ENCODE peak calls at places on chromosomes 16 and 17, in four cellular contexts. One of them, this sample, is unnamed.

GRCh38 chr16:17899141-17899540 is 428.4 kb upstream of the XYLT1 start:
- DNase-seq in ACHN: no peak
- DNase-seq in renal cortical epithelial cell: no peak
- DNase-seq in activated T-helper 1 cell treated with anti-CD3 and anti-CD28 coated beads, Interleukin-2, amount 50 U/mL, for 16 hours: no peak
- DNase-seq in this sample: no peak

GRCh38 chr16:53768167-53768566 is 64.2 kb downstream of the FTO start:
- DNase-seq in ACHN: no peak
- DNase-seq in renal cortical epithelial cell: no peak
- DNase-seq in activated T-helper 1 cell treated with anti-CD3 and anti-CD28 coated beads, Interleukin-2, amount 50 U/mL, for 16 hours: no peak
- DNase-seq in this sample: no peak

GRCh38 chr16:85969159-85969558 is 70.2 kb downstream of the IRF8 start:
- DNase-seq in ACHN: no peak
- DNase-seq in renal cortical epithelial cell: peak; percentile 77
- DNase-seq in activated T-helper 1 cell treated with anti-CD3 and anti-CD28 coated beads, Interleukin-2, amount 50 U/mL, for 16 hours: no peak
- DNase-seq in this sample: no peak

GRCh38 chr16:86584726-86585721 is 6.7 kb downstream of the FOXL1 start:
- DNase-seq in ACHN: no peak
- DNase-seq in renal cortical epithelial cell: no peak
- DNase-seq in activated T-helper 1 cell treated with anti-CD3 and anti-CD28 coated beads, Interleukin-2, amount 50 U/mL, for 16 hours: no peak
- DNase-seq in this sample: peak; percentile 55

GRCh38 chr17:1013729-1014090 is 16.8 kb downstream of the TIMM22 start:
- DNase-seq in ACHN: no peak
- DNase-seq in renal cortical epithelial cell: no peak
- DNase-seq in activated T-helper 1 cell treated with anti-CD3 and anti-CD28 coated beads, Interleukin-2, amount 50 U/mL, for 16 hours: no peak
- DNase-seq in this sample: no peak

GRCh38 chr17:16459850-16460550 is 32.0 kb downstream of the LRRC75A start:
- DNase-seq in ACHN: no peak
- DNase-seq in renal cortical epithelial cell: no peak
- DNase-seq in activated T-helper 1 cell treated with anti-CD3 and anti-CD28 coated beads, Interleukin-2, amount 50 U/mL, for 16 hours: no peak
- DNase-seq in this sample: no peak

GRCh38 chr16:21159281-21159951 is 942 bp downstream of the LDAF1 start:
- DNase-seq in ACHN: peak; percentile 41
- DNase-seq in renal cortical epithelial cell: no peak
- DNase-seq in activated T-helper 1 cell treated with anti-CD3 and anti-CD28 coated beads, Interleukin-2, amount 50 U/mL, for 16 hours: no peak
- DNase-seq in this sample: peak; percentile 80

GRCh38 chr17:48026503-48027321 is 10.9 kb downstream of the COPZ2 start:
- DNase-seq in ACHN: peak; percentile 80
- DNase-seq in renal cortical epithelial cell: peak; percentile 78
- DNase-seq in activated T-helper 1 cell treated with anti-CD3 and anti-CD28 coated beads, Interleukin-2, amount 50 U/mL, for 16 hours: peak; percentile 41
- DNase-seq in this sample: peak; percentile 93

GRCh38 chr17:15436399-15437369 is 30.7 kb downstream of the CDRT4 start:
- DNase-seq in ACHN: peak; percentile 35
- DNase-seq in renal cortical epithelial cell: peak; percentile 11
- DNase-seq in activated T-helper 1 cell treated with anti-CD3 and anti-CD28 coated beads, Interleukin-2, amount 50 U/mL, for 16 hours: no peak
- DNase-seq in this sample: peak; percentile 7

GRCh38 chr17:66777689-66778225 is 57.2 kb upstream of the CACNG5 start:
- DNase-seq in ACHN: no peak
- DNase-seq in renal cortical epithelial cell: peak; percentile 40
- DNase-seq in activated T-helper 1 cell treated with anti-CD3 and anti-CD28 coated beads, Interleukin-2, amount 50 U/mL, for 16 hours: no peak
- DNase-seq in this sample: no peak

GRCh38 chr17:66636111-66636510 is 198.8 kb upstream of the CACNG5 start:
- DNase-seq in ACHN: no peak
- DNase-seq in renal cortical epithelial cell: peak; percentile 78
- DNase-seq in activated T-helper 1 cell treated with anti-CD3 and anti-CD28 coated beads, Interleukin-2, amount 50 U/mL, for 16 hours: no peak
- DNase-seq in this sample: no peak

GRCh38 chr17:45127583-45128300 is 4.6 kb downstream of the PLCD3 start:
- DNase-seq in ACHN: peak; percentile 76
- DNase-seq in renal cortical epithelial cell: peak; percentile 51
- DNase-seq in activated T-helper 1 cell treated with anti-CD3 and anti-CD28 coated beads, Interleukin-2, amount 50 U/mL, for 16 hours: no peak
- DNase-seq in this sample: peak; percentile 50

GRCh38 chr16:51129105-51129504 is 22.0 kb downstream of the SALL1 start:
- DNase-seq in ACHN: no peak
- DNase-seq in renal cortical epithelial cell: peak; percentile 79
- DNase-seq in activated T-helper 1 cell treated with anti-CD3 and anti-CD28 coated beads, Interleukin-2, amount 50 U/mL, for 16 hours: no peak
- DNase-seq in this sample: no peak

GRCh38 chr16:65120811-65121721 is 797 bp downstream of the CDH11 start:
- DNase-seq in ACHN: no peak
- DNase-seq in renal cortical epithelial cell: no peak
- DNase-seq in activated T-helper 1 cell treated with anti-CD3 and anti-CD28 coated beads, Interleukin-2, amount 50 U/mL, for 16 hours: no peak
- DNase-seq in this sample: no peak

GRCh38 chr17:16171613-16172012 is 43.7 kb downstream of the NCOR1 start:
- DNase-seq in ACHN: no peak
- DNase-seq in renal cortical epithelial cell: peak; percentile 19
- DNase-seq in activated T-helper 1 cell treated with anti-CD3 and anti-CD28 coated beads, Interleukin-2, amount 50 U/mL, for 16 hours: no peak
- DNase-seq in this sample: peak; percentile 23

GRCh38 chr17:14760719-14761425 is 460.0 kb downstream of the HS3ST3B1 start:
- DNase-seq in ACHN: no peak
- DNase-seq in renal cortical epithelial cell: no peak
- DNase-seq in activated T-helper 1 cell treated with anti-CD3 and anti-CD28 coated beads, Interleukin-2, amount 50 U/mL, for 16 hours: no peak
- DNase-seq in this sample: no peak

GRCh38 chr17:37147301-37147812 is 198.6 kb downstream of the AATF start:
- DNase-seq in ACHN: no peak
- DNase-seq in renal cortical epithelial cell: peak; percentile 50
- DNase-seq in activated T-helper 1 cell treated with anti-CD3 and anti-CD28 coated beads, Interleukin-2, amount 50 U/mL, for 16 hours: no peak
- DNase-seq in this sample: peak; percentile 32

GRCh38 chr17:1649844-1650409 is at the start of gene RILP:
- DNase-seq in ACHN: peak; percentile 73
- DNase-seq in renal cortical epithelial cell: peak; percentile 60
- DNase-seq in activated T-helper 1 cell treated with anti-CD3 and anti-CD28 coated beads, Interleukin-2, amount 50 U/mL, for 16 hours: no peak
- DNase-seq in this sample: peak; percentile 63

GRCh38 chr16:31183432-31184428 is 3.8 kb downstream of the FUS start:
- DNase-seq in ACHN: no peak
- DNase-seq in renal cortical epithelial cell: no peak
- DNase-seq in activated T-helper 1 cell treated with anti-CD3 and anti-CD28 coated beads, Interleukin-2, amount 50 U/mL, for 16 hours: no peak
- DNase-seq in this sample: no peak

GRCh38 chr17:27929990-27930389 is 36.8 kb upstream of the LYRM9 start:
- DNase-seq in ACHN: no peak
- DNase-seq in renal cortical epithelial cell: no peak
- DNase-seq in activated T-helper 1 cell treated with anti-CD3 and anti-CD28 coated beads, Interleukin-2, amount 50 U/mL, for 16 hours: no peak
- DNase-seq in this sample: no peak

GRCh38 chr16:89633064-89633631 is 19.7 kb downstream of the DPEP1 start:
- DNase-seq in ACHN: peak; percentile 99
- DNase-seq in renal cortical epithelial cell: peak; percentile 80
- DNase-seq in activated T-helper 1 cell treated with anti-CD3 and anti-CD28 coated beads, Interleukin-2, amount 50 U/mL, for 16 hours: no peak
- DNase-seq in this sample: peak; percentile 46

GRCh38 chr17:77493901-77494663 is 353.3 kb downstream of the SEC14L1 start:
- DNase-seq in ACHN: no peak
- DNase-seq in renal cortical epithelial cell: no peak
- DNase-seq in activated T-helper 1 cell treated with anti-CD3 and anti-CD28 coated beads, Interleukin-2, amount 50 U/mL, for 16 hours: peak; percentile 1
- DNase-seq in this sample: no peak

GRCh38 chr17:5585814-5586558 is 1.7 kb upstream of the NLRP1 start:
- DNase-seq in ACHN: peak; percentile 60
- DNase-seq in renal cortical epithelial cell: peak; percentile 82
- DNase-seq in activated T-helper 1 cell treated with anti-CD3 and anti-CD28 coated beads, Interleukin-2, amount 50 U/mL, for 16 hours: no peak
- DNase-seq in this sample: peak; percentile 8

GRCh38 chr17:69654981-69655581 is 240.6 kb downstream of the MAP2K6 start:
- DNase-seq in ACHN: peak; percentile 45
- DNase-seq in renal cortical epithelial cell: peak; percentile 82
- DNase-seq in activated T-helper 1 cell treated with anti-CD3 and anti-CD28 coated beads, Interleukin-2, amount 50 U/mL, for 16 hours: no peak
- DNase-seq in this sample: no peak

GRCh38 chr16:87178977-87179376 is 138.2 kb downstream of the C16orf95 start:
- DNase-seq in ACHN: no peak
- DNase-seq in renal cortical epithelial cell: peak; percentile 21
- DNase-seq in activated T-helper 1 cell treated with anti-CD3 and anti-CD28 coated beads, Interleukin-2, amount 50 U/mL, for 16 hours: no peak
- DNase-seq in this sample: peak; percentile 29

GRCh38 chr17:39486242-39486641 is 25.0 kb downstream of the CDK12 start:
- DNase-seq in ACHN: no peak
- DNase-seq in renal cortical epithelial cell: peak; percentile 21
- DNase-seq in activated T-helper 1 cell treated with anti-CD3 and anti-CD28 coated beads, Interleukin-2, amount 50 U/mL, for 16 hours: no peak
- DNase-seq in this sample: no peak

GRCh38 chr16:2035431-2036199 is 8.9 kb downstream of the NHERF2 start:
- DNase-seq in ACHN: no peak
- DNase-seq in renal cortical epithelial cell: no peak
- DNase-seq in activated T-helper 1 cell treated with anti-CD3 and anti-CD28 coated beads, Interleukin-2, amount 50 U/mL, for 16 hours: no peak
- DNase-seq in this sample: no peak

GRCh38 chr17:16527298-16527697 is 35.3 kb upstream of the LRRC75A start:
- DNase-seq in ACHN: no peak
- DNase-seq in renal cortical epithelial cell: no peak
- DNase-seq in activated T-helper 1 cell treated with anti-CD3 and anti-CD28 coated beads, Interleukin-2, amount 50 U/mL, for 16 hours: no peak
- DNase-seq in this sample: no peak

GRCh38 chr17:422196-422930 is 69.8 kb upstream of the RPH3AL start:
- DNase-seq in ACHN: no peak
- DNase-seq in renal cortical epithelial cell: no peak
- DNase-seq in activated T-helper 1 cell treated with anti-CD3 and anti-CD28 coated beads, Interleukin-2, amount 50 U/mL, for 16 hours: no peak
- DNase-seq in this sample: no peak

GRCh38 chr17:49570540-49571242 is 5.0 kb upstream of the NXPH3 start:
- DNase-seq in ACHN: no peak
- DNase-seq in renal cortical epithelial cell: no peak
- DNase-seq in activated T-helper 1 cell treated with anti-CD3 and anti-CD28 coated beads, Interleukin-2, amount 50 U/mL, for 16 hours: no peak
- DNase-seq in this sample: no peak

GRCh38 chr16:52584921-52585320 is 38.0 kb upstream of the TOX3 start:
- DNase-seq in ACHN: no peak
- DNase-seq in renal cortical epithelial cell: no peak
- DNase-seq in activated T-helper 1 cell treated with anti-CD3 and anti-CD28 coated beads, Interleukin-2, amount 50 U/mL, for 16 hours: no peak
- DNase-seq in this sample: no peak

GRCh38 chr17:77378318-77379064 is 237.7 kb downstream of the SEC14L1 start:
- DNase-seq in ACHN: no peak
- DNase-seq in renal cortical epithelial cell: no peak
- DNase-seq in activated T-helper 1 cell treated with anti-CD3 and anti-CD28 coated beads, Interleukin-2, amount 50 U/mL, for 16 hours: no peak
- DNase-seq in this sample: no peak